ENCODE peak calls at places on chromosomes 3 and 15, in nine cellular contexts. One of them, this sample, is unnamed.

GRCh38 chr3:40329081-40329480 is 19.6 kb downstream of the EIF1B start:
- DNase-seq in neural crest cell: no peak
- DNase-seq in DMS153: no peak
- DNase-seq in pulmonary artery endothelial cell: no peak
- DNase-seq in nephron progenitor cell: no peak
- DNase-seq in activated T-helper 1 cell treated with anti-CD3 and anti-CD28 coated beads, Interleukin-2, amount 50 U/mL, for 16 hours: no peak
- DNase-seq in NCI-H2227 treated with DMSO at 0.1 percent for 48 hours: no peak
- DNase-seq in progenitor cell of endocrine pancreas: no peak
- DNase-seq in retinal pigment epithelial cell: no peak
- DNase-seq in this sample: no peak

GRCh38 chr15:48416301-48416700 is 85.1 kb downstream of the DUT start:
- DNase-seq in neural crest cell: no peak
- DNase-seq in DMS153: no peak
- DNase-seq in pulmonary artery endothelial cell: no peak
- DNase-seq in nephron progenitor cell: no peak
- DNase-seq in activated T-helper 1 cell treated with anti-CD3 and anti-CD28 coated beads, Interleukin-2, amount 50 U/mL, for 16 hours: no peak
- DNase-seq in NCI-H2227 treated with DMSO at 0.1 percent for 48 hours: no peak
- DNase-seq in progenitor cell of endocrine pancreas: no peak
- DNase-seq in retinal pigment epithelial cell: no peak
- DNase-seq in this sample: no peak

GRCh38 chr3:124281453-124282316 is 289.8 kb upstream of the ROPN1 start:
- DNase-seq in neural crest cell: no peak
- DNase-seq in DMS153: peak
- DNase-seq in pulmonary artery endothelial cell: no peak
- DNase-seq in nephron progenitor cell: no peak
- DNase-seq in activated T-helper 1 cell treated with anti-CD3 and anti-CD28 coated beads, Interleukin-2, amount 50 U/mL, for 16 hours: no peak
- DNase-seq in NCI-H2227 treated with DMSO at 0.1 percent for 48 hours: peak
- DNase-seq in progenitor cell of endocrine pancreas: no peak
- DNase-seq in retinal pigment epithelial cell: no peak
- DNase-seq in this sample: peak

GRCh38 chr3:129441782-129442181 is 1.8 kb downstream of the IFT122 start:
- DNase-seq in neural crest cell: no peak
- DNase-seq in DMS153: no peak
- DNase-seq in pulmonary artery endothelial cell: peak
- DNase-seq in nephron progenitor cell: no peak
- DNase-seq in activated T-helper 1 cell treated with anti-CD3 and anti-CD28 coated beads, Interleukin-2, amount 50 U/mL, for 16 hours: no peak
- DNase-seq in NCI-H2227 treated with DMSO at 0.1 percent for 48 hours: no peak
- DNase-seq in progenitor cell of endocrine pancreas: no peak
- DNase-seq in retinal pigment epithelial cell: no peak
- DNase-seq in this sample: no peak

GRCh38 chr15:36691596-36691995 is 112.2 kb downstream of the CDIN1 start:
- DNase-seq in neural crest cell: no peak
- DNase-seq in DMS153: no peak
- DNase-seq in pulmonary artery endothelial cell: no peak
- DNase-seq in nephron progenitor cell: no peak
- DNase-seq in activated T-helper 1 cell treated with anti-CD3 and anti-CD28 coated beads, Interleukin-2, amount 50 U/mL, for 16 hours: no peak
- DNase-seq in NCI-H2227 treated with DMSO at 0.1 percent for 48 hours: peak
- DNase-seq in progenitor cell of endocrine pancreas: no peak
- DNase-seq in retinal pigment epithelial cell: no peak
- DNase-seq in this sample: no peak

GRCh38 chr3:28376424-28376823 is 27.8 kb upstream of the AZI2 start:
- DNase-seq in neural crest cell: no peak
- DNase-seq in DMS153: no peak
- DNase-seq in pulmonary artery endothelial cell: no peak
- DNase-seq in nephron progenitor cell: no peak
- DNase-seq in activated T-helper 1 cell treated with anti-CD3 and anti-CD28 coated beads, Interleukin-2, amount 50 U/mL, for 16 hours: no peak
- DNase-seq in NCI-H2227 treated with DMSO at 0.1 percent for 48 hours: no peak
- DNase-seq in progenitor cell of endocrine pancreas: no peak
- DNase-seq in retinal pigment epithelial cell: no peak
- DNase-seq in this sample: no peak

GRCh38 chr3:14767245-14767593 is 51.5 kb upstream of the FGD5 start:
- DNase-seq in neural crest cell: no peak
- DNase-seq in DMS153: no peak
- DNase-seq in pulmonary artery endothelial cell: no peak
- DNase-seq in nephron progenitor cell: no peak
- DNase-seq in activated T-helper 1 cell treated with anti-CD3 and anti-CD28 coated beads, Interleukin-2, amount 50 U/mL, for 16 hours: no peak
- DNase-seq in NCI-H2227 treated with DMSO at 0.1 percent for 48 hours: no peak
- DNase-seq in progenitor cell of endocrine pancreas: no peak
- DNase-seq in retinal pigment epithelial cell: no peak
- DNase-seq in this sample: no peak

GRCh38 chr3:197749315-197749600 is 425 bp upstream of the FYTTD1 start:
- DNase-seq in neural crest cell: no peak
- DNase-seq in DMS153: no peak
- DNase-seq in pulmonary artery endothelial cell: no peak
- DNase-seq in nephron progenitor cell: no peak
- DNase-seq in activated T-helper 1 cell treated with anti-CD3 and anti-CD28 coated beads, Interleukin-2, amount 50 U/mL, for 16 hours: peak
- DNase-seq in NCI-H2227 treated with DMSO at 0.1 percent for 48 hours: peak
- DNase-seq in progenitor cell of endocrine pancreas: no peak
- DNase-seq in retinal pigment epithelial cell: no peak
- DNase-seq in this sample: peak

GRCh38 chr3:144643778-144644191 is 672.2 kb downstream of the DIPK2A start:
- DNase-seq in neural crest cell: no peak
- DNase-seq in DMS153: no peak
- DNase-seq in pulmonary artery endothelial cell: no peak
- DNase-seq in nephron progenitor cell: no peak
- DNase-seq in activated T-helper 1 cell treated with anti-CD3 and anti-CD28 coated beads, Interleukin-2, amount 50 U/mL, for 16 hours: no peak
- DNase-seq in NCI-H2227 treated with DMSO at 0.1 percent for 48 hours: no peak
- DNase-seq in progenitor cell of endocrine pancreas: no peak
- DNase-seq in retinal pigment epithelial cell: peak
- DNase-seq in this sample: no peak

GRCh38 chr3:30873667-30874066 is 20.8 kb downstream of the GADL1 start:
- DNase-seq in neural crest cell: no peak
- DNase-seq in DMS153: no peak
- DNase-seq in pulmonary artery endothelial cell: no peak
- DNase-seq in nephron progenitor cell: no peak
- DNase-seq in activated T-helper 1 cell treated with anti-CD3 and anti-CD28 coated beads, Interleukin-2, amount 50 U/mL, for 16 hours: no peak
- DNase-seq in NCI-H2227 treated with DMSO at 0.1 percent for 48 hours: no peak
- DNase-seq in progenitor cell of endocrine pancreas: no peak
- DNase-seq in retinal pigment epithelial cell: no peak
- DNase-seq in this sample: no peak

GRCh38 chr3:31412832-31413231 is 119.9 kb upstream of the STT3B start:
- DNase-seq in neural crest cell: no peak
- DNase-seq in DMS153: no peak
- DNase-seq in pulmonary artery endothelial cell: no peak
- DNase-seq in nephron progenitor cell: no peak
- DNase-seq in activated T-helper 1 cell treated with anti-CD3 and anti-CD28 coated beads, Interleukin-2, amount 50 U/mL, for 16 hours: no peak
- DNase-seq in NCI-H2227 treated with DMSO at 0.1 percent for 48 hours: no peak
- DNase-seq in progenitor cell of endocrine pancreas: no peak
- DNase-seq in retinal pigment epithelial cell: no peak
- DNase-seq in this sample: no peak

GRCh38 chr3:134375542-134376384 is 1.5 kb upstream of the AMOTL2 start:
- DNase-seq in neural crest cell: no peak
- DNase-seq in DMS153: no peak
- DNase-seq in pulmonary artery endothelial cell: no peak
- DNase-seq in nephron progenitor cell: no peak
- DNase-seq in activated T-helper 1 cell treated with anti-CD3 and anti-CD28 coated beads, Interleukin-2, amount 50 U/mL, for 16 hours: no peak
- DNase-seq in NCI-H2227 treated with DMSO at 0.1 percent for 48 hours: no peak
- DNase-seq in progenitor cell of endocrine pancreas: no peak
- DNase-seq in retinal pigment epithelial cell: no peak
- DNase-seq in this sample: no peak

GRCh38 chr3:196517919-196518318 is 2.8 kb upstream of the SMCO1 start:
- DNase-seq in neural crest cell: no peak
- DNase-seq in DMS153: peak
- DNase-seq in pulmonary artery endothelial cell: no peak
- DNase-seq in nephron progenitor cell: no peak
- DNase-seq in activated T-helper 1 cell treated with anti-CD3 and anti-CD28 coated beads, Interleukin-2, amount 50 U/mL, for 16 hours: no peak
- DNase-seq in NCI-H2227 treated with DMSO at 0.1 percent for 48 hours: no peak
- DNase-seq in progenitor cell of endocrine pancreas: no peak
- DNase-seq in retinal pigment epithelial cell: no peak
- DNase-seq in this sample: no peak

GRCh38 chr3:8452112-8452511 is 49.5 kb upstream of the LMCD1 start:
- DNase-seq in neural crest cell: no peak
- DNase-seq in DMS153: no peak
- DNase-seq in pulmonary artery endothelial cell: no peak
- DNase-seq in nephron progenitor cell: no peak
- DNase-seq in activated T-helper 1 cell treated with anti-CD3 and anti-CD28 coated beads, Interleukin-2, amount 50 U/mL, for 16 hours: no peak
- DNase-seq in NCI-H2227 treated with DMSO at 0.1 percent for 48 hours: peak
- DNase-seq in progenitor cell of endocrine pancreas: no peak
- DNase-seq in retinal pigment epithelial cell: no peak
- DNase-seq in this sample: no peak

GRCh38 chr3:62252614-62253147 is 120.7 kb downstream of the FEZF2 start:
- DNase-seq in neural crest cell: no peak
- DNase-seq in DMS153: no peak
- DNase-seq in pulmonary artery endothelial cell: no peak
- DNase-seq in nephron progenitor cell: no peak
- DNase-seq in activated T-helper 1 cell treated with anti-CD3 and anti-CD28 coated beads, Interleukin-2, amount 50 U/mL, for 16 hours: no peak
- DNase-seq in NCI-H2227 treated with DMSO at 0.1 percent for 48 hours: no peak
- DNase-seq in progenitor cell of endocrine pancreas: no peak
- DNase-seq in retinal pigment epithelial cell: no peak
- DNase-seq in this sample: no peak

GRCh38 chr3:82229397-82229796 is 468.0 kb upstream of the GBE1 start:
- DNase-seq in neural crest cell: no peak
- DNase-seq in DMS153: no peak
- DNase-seq in pulmonary artery endothelial cell: no peak
- DNase-seq in nephron progenitor cell: no peak
- DNase-seq in activated T-helper 1 cell treated with anti-CD3 and anti-CD28 coated beads, Interleukin-2, amount 50 U/mL, for 16 hours: no peak
- DNase-seq in NCI-H2227 treated with DMSO at 0.1 percent for 48 hours: no peak
- DNase-seq in progenitor cell of endocrine pancreas: no peak
- DNase-seq in retinal pigment epithelial cell: no peak
- DNase-seq in this sample: peak

GRCh38 chr15:73959801-73960200 is 32.3 kb downstream of the STOML1 start:
- DNase-seq in neural crest cell: no peak
- DNase-seq in DMS153: no peak
- DNase-seq in pulmonary artery endothelial cell: no peak
- DNase-seq in nephron progenitor cell: no peak
- DNase-seq in activated T-helper 1 cell treated with anti-CD3 and anti-CD28 coated beads, Interleukin-2, amount 50 U/mL, for 16 hours: no peak
- DNase-seq in NCI-H2227 treated with DMSO at 0.1 percent for 48 hours: no peak
- DNase-seq in progenitor cell of endocrine pancreas: no peak
- DNase-seq in retinal pigment epithelial cell: no peak
- DNase-seq in this sample: no peak

GRCh38 chr3:11530153-11530721 is 113.5 kb downstream of the VGLL4 start:
- DNase-seq in neural crest cell: peak
- DNase-seq in DMS153: peak
- DNase-seq in pulmonary artery endothelial cell: no peak
- DNase-seq in nephron progenitor cell: peak
- DNase-seq in activated T-helper 1 cell treated with anti-CD3 and anti-CD28 coated beads, Interleukin-2, amount 50 U/mL, for 16 hours: no peak
- DNase-seq in NCI-H2227 treated with DMSO at 0.1 percent for 48 hours: peak
- DNase-seq in progenitor cell of endocrine pancreas: no peak
- DNase-seq in retinal pigment epithelial cell: peak
- DNase-seq in this sample: no peak

GRCh38 chr15:45611305-45611704 is 23.5 kb upstream of the SQOR start:
- DNase-seq in neural crest cell: no peak
- DNase-seq in DMS153: no peak
- DNase-seq in pulmonary artery endothelial cell: no peak
- DNase-seq in nephron progenitor cell: no peak
- DNase-seq in activated T-helper 1 cell treated with anti-CD3 and anti-CD28 coated beads, Interleukin-2, amount 50 U/mL, for 16 hours: no peak
- DNase-seq in NCI-H2227 treated with DMSO at 0.1 percent for 48 hours: peak
- DNase-seq in progenitor cell of endocrine pancreas: no peak
- DNase-seq in retinal pigment epithelial cell: no peak
- DNase-seq in this sample: peak

GRCh38 chr3:18246336-18247060 is 178.6 kb downstream of the SATB1 start:
- DNase-seq in neural crest cell: no peak
- DNase-seq in DMS153: no peak
- DNase-seq in pulmonary artery endothelial cell: no peak
- DNase-seq in nephron progenitor cell: no peak
- DNase-seq in activated T-helper 1 cell treated with anti-CD3 and anti-CD28 coated beads, Interleukin-2, amount 50 U/mL, for 16 hours: no peak
- DNase-seq in NCI-H2227 treated with DMSO at 0.1 percent for 48 hours: no peak
- DNase-seq in progenitor cell of endocrine pancreas: no peak
- DNase-seq in retinal pigment epithelial cell: no peak
- DNase-seq in this sample: no peak

GRCh38 chr3:50351318-50351687 is 641 bp downstream of the CYB561D2 start:
- DNase-seq in neural crest cell: no peak
- DNase-seq in DMS153: no peak
- DNase-seq in pulmonary artery endothelial cell: no peak
- DNase-seq in nephron progenitor cell: no peak
- DNase-seq in activated T-helper 1 cell treated with anti-CD3 and anti-CD28 coated beads, Interleukin-2, amount 50 U/mL, for 16 hours: no peak
- DNase-seq in NCI-H2227 treated with DMSO at 0.1 percent for 48 hours: no peak
- DNase-seq in progenitor cell of endocrine pancreas: no peak
- DNase-seq in retinal pigment epithelial cell: no peak
- DNase-seq in this sample: no peak

GRCh38 chr15:65101418-65101890 is 13.5 kb downstream of the UBAP1L start:
- DNase-seq in neural crest cell: peak
- DNase-seq in DMS153: no peak
- DNase-seq in pulmonary artery endothelial cell: no peak
- DNase-seq in nephron progenitor cell: peak
- DNase-seq in activated T-helper 1 cell treated with anti-CD3 and anti-CD28 coated beads, Interleukin-2, amount 50 U/mL, for 16 hours: peak
- DNase-seq in NCI-H2227 treated with DMSO at 0.1 percent for 48 hours: no peak
- DNase-seq in progenitor cell of endocrine pancreas: peak
- DNase-seq in retinal pigment epithelial cell: no peak
- DNase-seq in this sample: peak

GRCh38 chr3:173938159-173938558 is 540.6 kb downstream of the NLGN1 start:
- DNase-seq in neural crest cell: no peak
- DNase-seq in DMS153: peak
- DNase-seq in pulmonary artery endothelial cell: peak
- DNase-seq in nephron progenitor cell: no peak
- DNase-seq in activated T-helper 1 cell treated with anti-CD3 and anti-CD28 coated beads, Interleukin-2, amount 50 U/mL, for 16 hours: no peak
- DNase-seq in NCI-H2227 treated with DMSO at 0.1 percent for 48 hours: no peak
- DNase-seq in progenitor cell of endocrine pancreas: no peak
- DNase-seq in retinal pigment epithelial cell: peak
- DNase-seq in this sample: no peak

GRCh38 chr15:79629687-79630086 is 197.6 kb downstream of the MINAR1 start:
- DNase-seq in neural crest cell: no peak
- DNase-seq in DMS153: no peak
- DNase-seq in pulmonary artery endothelial cell: no peak
- DNase-seq in nephron progenitor cell: no peak
- DNase-seq in activated T-helper 1 cell treated with anti-CD3 and anti-CD28 coated beads, Interleukin-2, amount 50 U/mL, for 16 hours: no peak
- DNase-seq in NCI-H2227 treated with DMSO at 0.1 percent for 48 hours: no peak
- DNase-seq in progenitor cell of endocrine pancreas: no peak
- DNase-seq in retinal pigment epithelial cell: no peak
- DNase-seq in this sample: no peak